ENCODE peak calls at places on chromosomes 11 and 22, in ten cellular contexts. One of them, this sample, is unnamed.

GRCh38 chr11:113446112-113446511 is 29.1 kb downstream of the DRD2 start:
- DNase-seq in iPS DF 6.9: no peak
- DNase-seq in germinal center: no peak
- DNase-seq in endothelial cell: no peak
- DNase-seq in NCI-H1930: no peak
- DNase-seq in kidney: no peak
- DNase-seq in A549: no peak
- DNase-seq in activated CD4-positive, alpha-beta T cell treated with anti-CD3 and anti-CD28 coated beads, Interleukin-2, amount 50 U/mL, for 48 hours: no peak
- DNase-seq in amniotic stem cell: no peak
- DNase-seq in activated CD4-positive, CD25-positive, alpha-beta regulatory T cell treated with anti-CD3 and anti-CD28 coated beads, Interleukin-2, amount 50 U/mL, for 72 hours: no peak
- DNase-seq in this sample: no peak

GRCh38 chr11:6576471-6577373 is 26.7 kb downstream of the RRP8 start:
- DNase-seq in iPS DF 6.9: no peak
- DNase-seq in germinal center: no peak
- DNase-seq in endothelial cell: no peak
- DNase-seq in NCI-H1930: no peak
- DNase-seq in kidney: no peak
- DNase-seq in A549: no peak
- DNase-seq in activated CD4-positive, alpha-beta T cell treated with anti-CD3 and anti-CD28 coated beads, Interleukin-2, amount 50 U/mL, for 48 hours: no peak
- DNase-seq in amniotic stem cell: no peak
- DNase-seq in activated CD4-positive, CD25-positive, alpha-beta regulatory T cell treated with anti-CD3 and anti-CD28 coated beads, Interleukin-2, amount 50 U/mL, for 72 hours: no peak
- DNase-seq in this sample: no peak

GRCh38 chr22:27866136-27867091 is 52.6 kb downstream of the PITPNB start:
- DNase-seq in iPS DF 6.9: no peak
- DNase-seq in germinal center: no peak
- DNase-seq in endothelial cell: no peak
- DNase-seq in NCI-H1930: no peak
- DNase-seq in kidney: no peak
- DNase-seq in A549: peak
- DNase-seq in activated CD4-positive, alpha-beta T cell treated with anti-CD3 and anti-CD28 coated beads, Interleukin-2, amount 50 U/mL, for 48 hours: no peak
- DNase-seq in amniotic stem cell: peak
- DNase-seq in activated CD4-positive, CD25-positive, alpha-beta regulatory T cell treated with anti-CD3 and anti-CD28 coated beads, Interleukin-2, amount 50 U/mL, for 72 hours: no peak
- DNase-seq in this sample: no peak

GRCh38 chr11:35714882-35715612 is 52.5 kb downstream of the TRIM44 start:
- DNase-seq in iPS DF 6.9: no peak
- DNase-seq in germinal center: no peak
- DNase-seq in endothelial cell: no peak
- DNase-seq in NCI-H1930: no peak
- DNase-seq in kidney: no peak
- DNase-seq in A549: no peak
- DNase-seq in activated CD4-positive, alpha-beta T cell treated with anti-CD3 and anti-CD28 coated beads, Interleukin-2, amount 50 U/mL, for 48 hours: no peak
- DNase-seq in amniotic stem cell: no peak
- DNase-seq in activated CD4-positive, CD25-positive, alpha-beta regulatory T cell treated with anti-CD3 and anti-CD28 coated beads, Interleukin-2, amount 50 U/mL, for 72 hours: no peak
- DNase-seq in this sample: no peak

GRCh38 chr11:44828296-44828695 is 101.5 kb downstream of the TSPAN18 start:
- DNase-seq in iPS DF 6.9: no peak
- DNase-seq in germinal center: no peak
- DNase-seq in endothelial cell: no peak
- DNase-seq in NCI-H1930: no peak
- DNase-seq in kidney: no peak
- DNase-seq in A549: no peak
- DNase-seq in activated CD4-positive, alpha-beta T cell treated with anti-CD3 and anti-CD28 coated beads, Interleukin-2, amount 50 U/mL, for 48 hours: no peak
- DNase-seq in amniotic stem cell: no peak
- DNase-seq in activated CD4-positive, CD25-positive, alpha-beta regulatory T cell treated with anti-CD3 and anti-CD28 coated beads, Interleukin-2, amount 50 U/mL, for 72 hours: no peak
- DNase-seq in this sample: no peak

GRCh38 chr22:44567846-44568493 is 69.9 kb upstream of the RTL6 start:
- DNase-seq in iPS DF 6.9: no peak
- DNase-seq in germinal center: no peak
- DNase-seq in endothelial cell: peak
- DNase-seq in NCI-H1930: peak
- DNase-seq in kidney: no peak
- DNase-seq in A549: no peak
- DNase-seq in activated CD4-positive, alpha-beta T cell treated with anti-CD3 and anti-CD28 coated beads, Interleukin-2, amount 50 U/mL, for 48 hours: peak
- DNase-seq in amniotic stem cell: no peak
- DNase-seq in activated CD4-positive, CD25-positive, alpha-beta regulatory T cell treated with anti-CD3 and anti-CD28 coated beads, Interleukin-2, amount 50 U/mL, for 72 hours: peak
- DNase-seq in this sample: no peak

GRCh38 chr22:34489861-34490260 is 569.6 kb upstream of the LARGE1 start:
- DNase-seq in iPS DF 6.9: no peak
- DNase-seq in germinal center: no peak
- DNase-seq in endothelial cell: no peak
- DNase-seq in NCI-H1930: no peak
- DNase-seq in kidney: no peak
- DNase-seq in A549: no peak
- DNase-seq in activated CD4-positive, alpha-beta T cell treated with anti-CD3 and anti-CD28 coated beads, Interleukin-2, amount 50 U/mL, for 48 hours: no peak
- DNase-seq in amniotic stem cell: no peak
- DNase-seq in activated CD4-positive, CD25-positive, alpha-beta regulatory T cell treated with anti-CD3 and anti-CD28 coated beads, Interleukin-2, amount 50 U/mL, for 72 hours: no peak
- DNase-seq in this sample: no peak

GRCh38 chr11:125892994-125893393 is 5.5 kb downstream of the HYLS1 start:
- DNase-seq in iPS DF 6.9: no peak
- DNase-seq in germinal center: no peak
- DNase-seq in endothelial cell: no peak
- DNase-seq in NCI-H1930: no peak
- DNase-seq in kidney: no peak
- DNase-seq in A549: no peak
- DNase-seq in activated CD4-positive, alpha-beta T cell treated with anti-CD3 and anti-CD28 coated beads, Interleukin-2, amount 50 U/mL, for 48 hours: no peak
- DNase-seq in amniotic stem cell: no peak
- DNase-seq in activated CD4-positive, CD25-positive, alpha-beta regulatory T cell treated with anti-CD3 and anti-CD28 coated beads, Interleukin-2, amount 50 U/mL, for 72 hours: no peak
- DNase-seq in this sample: no peak

GRCh38 chr22:36606659-36607058 is 77.7 kb upstream of the EIF3D start:
- DNase-seq in iPS DF 6.9: no peak
- DNase-seq in germinal center: no peak
- DNase-seq in endothelial cell: no peak
- DNase-seq in NCI-H1930: no peak
- DNase-seq in kidney: no peak
- DNase-seq in A549: no peak
- DNase-seq in activated CD4-positive, alpha-beta T cell treated with anti-CD3 and anti-CD28 coated beads, Interleukin-2, amount 50 U/mL, for 48 hours: no peak
- DNase-seq in amniotic stem cell: no peak
- DNase-seq in activated CD4-positive, CD25-positive, alpha-beta regulatory T cell treated with anti-CD3 and anti-CD28 coated beads, Interleukin-2, amount 50 U/mL, for 72 hours: no peak
- DNase-seq in this sample: no peak

GRCh38 chr11:57216463-57216862 is 20.6 kb downstream of the APLNR start:
- DNase-seq in iPS DF 6.9: no peak
- DNase-seq in germinal center: no peak
- DNase-seq in endothelial cell: no peak
- DNase-seq in NCI-H1930: no peak
- DNase-seq in kidney: no peak
- DNase-seq in A549: no peak
- DNase-seq in activated CD4-positive, alpha-beta T cell treated with anti-CD3 and anti-CD28 coated beads, Interleukin-2, amount 50 U/mL, for 48 hours: no peak
- DNase-seq in amniotic stem cell: no peak
- DNase-seq in activated CD4-positive, CD25-positive, alpha-beta regulatory T cell treated with anti-CD3 and anti-CD28 coated beads, Interleukin-2, amount 50 U/mL, for 72 hours: no peak
- DNase-seq in this sample: no peak

GRCh38 chr11:67640758-67641113 is 1.2 kb upstream of the TBX10 start:
- DNase-seq in iPS DF 6.9: no peak
- DNase-seq in germinal center: no peak
- DNase-seq in endothelial cell: no peak
- DNase-seq in NCI-H1930: no peak
- DNase-seq in kidney: peak
- DNase-seq in A549: no peak
- DNase-seq in activated CD4-positive, alpha-beta T cell treated with anti-CD3 and anti-CD28 coated beads, Interleukin-2, amount 50 U/mL, for 48 hours: no peak
- DNase-seq in amniotic stem cell: no peak
- DNase-seq in activated CD4-positive, CD25-positive, alpha-beta regulatory T cell treated with anti-CD3 and anti-CD28 coated beads, Interleukin-2, amount 50 U/mL, for 72 hours: no peak
- DNase-seq in this sample: no peak

GRCh38 chr22:37545703-37546435 is 14.4 kb upstream of the CDC42EP1 start:
- DNase-seq in iPS DF 6.9: no peak
- DNase-seq in germinal center: no peak
- DNase-seq in endothelial cell: peak
- DNase-seq in NCI-H1930: no peak
- DNase-seq in kidney: peak
- DNase-seq in A549: peak
- DNase-seq in activated CD4-positive, alpha-beta T cell treated with anti-CD3 and anti-CD28 coated beads, Interleukin-2, amount 50 U/mL, for 48 hours: no peak
- DNase-seq in amniotic stem cell: peak
- DNase-seq in activated CD4-positive, CD25-positive, alpha-beta regulatory T cell treated with anti-CD3 and anti-CD28 coated beads, Interleukin-2, amount 50 U/mL, for 72 hours: no peak
- DNase-seq in this sample: no peak

GRCh38 chr11:10307411-10308207 is 2.7 kb downstream of the ADM start:
- DNase-seq in iPS DF 6.9: no peak
- DNase-seq in germinal center: peak
- DNase-seq in endothelial cell: peak
- DNase-seq in NCI-H1930: peak
- DNase-seq in kidney: peak
- DNase-seq in A549: peak
- DNase-seq in activated CD4-positive, alpha-beta T cell treated with anti-CD3 and anti-CD28 coated beads, Interleukin-2, amount 50 U/mL, for 48 hours: peak
- DNase-seq in amniotic stem cell: peak
- DNase-seq in activated CD4-positive, CD25-positive, alpha-beta regulatory T cell treated with anti-CD3 and anti-CD28 coated beads, Interleukin-2, amount 50 U/mL, for 72 hours: peak
- DNase-seq in this sample: peak

GRCh38 chr22:11253000-11253511 is 4274.9 kb upstream of the OR11H1 start:
- DNase-seq in iPS DF 6.9: no peak
- DNase-seq in germinal center: no peak
- DNase-seq in endothelial cell: no peak
- DNase-seq in NCI-H1930: no peak
- DNase-seq in kidney: peak
- DNase-seq in A549: no peak
- DNase-seq in activated CD4-positive, alpha-beta T cell treated with anti-CD3 and anti-CD28 coated beads, Interleukin-2, amount 50 U/mL, for 48 hours: no peak
- DNase-seq in amniotic stem cell: no peak
- DNase-seq in activated CD4-positive, CD25-positive, alpha-beta regulatory T cell treated with anti-CD3 and anti-CD28 coated beads, Interleukin-2, amount 50 U/mL, for 72 hours: no peak
- DNase-seq in this sample: no peak

GRCh38 chr11:132576706-132577105 is 955.6 kb downstream of the OPCML start:
- DNase-seq in iPS DF 6.9: peak
- DNase-seq in germinal center: no peak
- DNase-seq in endothelial cell: no peak
- DNase-seq in NCI-H1930: no peak
- DNase-seq in kidney: no peak
- DNase-seq in A549: no peak
- DNase-seq in activated CD4-positive, alpha-beta T cell treated with anti-CD3 and anti-CD28 coated beads, Interleukin-2, amount 50 U/mL, for 48 hours: no peak
- DNase-seq in amniotic stem cell: peak
- DNase-seq in activated CD4-positive, CD25-positive, alpha-beta regulatory T cell treated with anti-CD3 and anti-CD28 coated beads, Interleukin-2, amount 50 U/mL, for 72 hours: no peak
- DNase-seq in this sample: no peak

GRCh38 chr11:71563401-71563800 is 2.0 kb upstream of the KRTAP5-10 start:
- DNase-seq in iPS DF 6.9: peak
- DNase-seq in germinal center: peak
- DNase-seq in endothelial cell: peak
- DNase-seq in NCI-H1930: no peak
- DNase-seq in kidney: no peak
- DNase-seq in A549: peak
- DNase-seq in activated CD4-positive, alpha-beta T cell treated with anti-CD3 and anti-CD28 coated beads, Interleukin-2, amount 50 U/mL, for 48 hours: peak
- DNase-seq in amniotic stem cell: peak
- DNase-seq in activated CD4-positive, CD25-positive, alpha-beta regulatory T cell treated with anti-CD3 and anti-CD28 coated beads, Interleukin-2, amount 50 U/mL, for 72 hours: no peak
- DNase-seq in this sample: no peak

GRCh38 chr11:6323291-6323905 is 3.1 kb upstream of the CAVIN3 start:
- DNase-seq in iPS DF 6.9: no peak
- DNase-seq in germinal center: no peak
- DNase-seq in endothelial cell: no peak
- DNase-seq in NCI-H1930: no peak
- DNase-seq in kidney: no peak
- DNase-seq in A549: no peak
- DNase-seq in activated CD4-positive, alpha-beta T cell treated with anti-CD3 and anti-CD28 coated beads, Interleukin-2, amount 50 U/mL, for 48 hours: no peak
- DNase-seq in amniotic stem cell: no peak
- DNase-seq in activated CD4-positive, CD25-positive, alpha-beta regulatory T cell treated with anti-CD3 and anti-CD28 coated beads, Interleukin-2, amount 50 U/mL, for 72 hours: no peak
- DNase-seq in this sample: no peak

GRCh38 chr22:23431337-23432072 is 148.6 kb downstream of the IGLL1 start:
- DNase-seq in iPS DF 6.9: no peak
- DNase-seq in germinal center: no peak
- DNase-seq in endothelial cell: no peak
- DNase-seq in NCI-H1930: no peak
- DNase-seq in kidney: no peak
- DNase-seq in A549: no peak
- DNase-seq in activated CD4-positive, alpha-beta T cell treated with anti-CD3 and anti-CD28 coated beads, Interleukin-2, amount 50 U/mL, for 48 hours: no peak
- DNase-seq in amniotic stem cell: no peak
- DNase-seq in activated CD4-positive, CD25-positive, alpha-beta regulatory T cell treated with anti-CD3 and anti-CD28 coated beads, Interleukin-2, amount 50 U/mL, for 72 hours: no peak
- DNase-seq in this sample: no peak

GRCh38 chr11:68542617-68543016 is 82.1 kb downstream of the PPP6R3 start:
- DNase-seq in iPS DF 6.9: no peak
- DNase-seq in germinal center: no peak
- DNase-seq in endothelial cell: no peak
- DNase-seq in NCI-H1930: no peak
- DNase-seq in kidney: no peak
- DNase-seq in A549: no peak
- DNase-seq in activated CD4-positive, alpha-beta T cell treated with anti-CD3 and anti-CD28 coated beads, Interleukin-2, amount 50 U/mL, for 48 hours: no peak
- DNase-seq in amniotic stem cell: peak
- DNase-seq in activated CD4-positive, CD25-positive, alpha-beta regulatory T cell treated with anti-CD3 and anti-CD28 coated beads, Interleukin-2, amount 50 U/mL, for 72 hours: no peak
- DNase-seq in this sample: no peak

GRCh38 chr11:38060930-38061329 is 1462.9 kb upstream of the RAG2 start:
- DNase-seq in iPS DF 6.9: no peak
- DNase-seq in germinal center: no peak
- DNase-seq in endothelial cell: no peak
- DNase-seq in NCI-H1930: no peak
- DNase-seq in kidney: no peak
- DNase-seq in A549: no peak
- DNase-seq in activated CD4-positive, alpha-beta T cell treated with anti-CD3 and anti-CD28 coated beads, Interleukin-2, amount 50 U/mL, for 48 hours: no peak
- DNase-seq in amniotic stem cell: no peak
- DNase-seq in activated CD4-positive, CD25-positive, alpha-beta regulatory T cell treated with anti-CD3 and anti-CD28 coated beads, Interleukin-2, amount 50 U/mL, for 72 hours: no peak
- DNase-seq in this sample: no peak

GRCh38 chr11:26078217-26078821 is 253.6 kb upstream of the ANO3 start:
- DNase-seq in iPS DF 6.9: no peak
- DNase-seq in germinal center: no peak
- DNase-seq in endothelial cell: no peak
- DNase-seq in NCI-H1930: no peak
- DNase-seq in kidney: no peak
- DNase-seq in A549: no peak
- DNase-seq in activated CD4-positive, alpha-beta T cell treated with anti-CD3 and anti-CD28 coated beads, Interleukin-2, amount 50 U/mL, for 48 hours: no peak
- DNase-seq in amniotic stem cell: no peak
- DNase-seq in activated CD4-positive, CD25-positive, alpha-beta regulatory T cell treated with anti-CD3 and anti-CD28 coated beads, Interleukin-2, amount 50 U/mL, for 72 hours: no peak
- DNase-seq in this sample: no peak

GRCh38 chr11:37946155-37946766 is 1348.2 kb upstream of the RAG2 start:
- DNase-seq in iPS DF 6.9: peak
- DNase-seq in germinal center: no peak
- DNase-seq in endothelial cell: peak
- DNase-seq in NCI-H1930: no peak
- DNase-seq in kidney: no peak
- DNase-seq in A549: no peak
- DNase-seq in activated CD4-positive, alpha-beta T cell treated with anti-CD3 and anti-CD28 coated beads, Interleukin-2, amount 50 U/mL, for 48 hours: no peak
- DNase-seq in amniotic stem cell: no peak
- DNase-seq in activated CD4-positive, CD25-positive, alpha-beta regulatory T cell treated with anti-CD3 and anti-CD28 coated beads, Interleukin-2, amount 50 U/mL, for 72 hours: no peak
- DNase-seq in this sample: no peak

GRCh38 chr22:19991645-19992451 is 24.8 kb downstream of the ARVCF start:
- DNase-seq in iPS DF 6.9: no peak
- DNase-seq in germinal center: no peak
- DNase-seq in endothelial cell: no peak
- DNase-seq in NCI-H1930: no peak
- DNase-seq in kidney: peak
- DNase-seq in A549: no peak
- DNase-seq in activated CD4-positive, alpha-beta T cell treated with anti-CD3 and anti-CD28 coated beads, Interleukin-2, amount 50 U/mL, for 48 hours: no peak
- DNase-seq in amniotic stem cell: no peak
- DNase-seq in activated CD4-positive, CD25-positive, alpha-beta regulatory T cell treated with anti-CD3 and anti-CD28 coated beads, Interleukin-2, amount 50 U/mL, for 72 hours: no peak
- DNase-seq in this sample: no peak

GRCh38 chr11:132595711-132596111 is 936.6 kb downstream of the OPCML start:
- DNase-seq in iPS DF 6.9: no peak
- DNase-seq in germinal center: no peak
- DNase-seq in endothelial cell: no peak
- DNase-seq in NCI-H1930: no peak
- DNase-seq in kidney: no peak
- DNase-seq in A549: no peak
- DNase-seq in activated CD4-positive, alpha-beta T cell treated with anti-CD3 and anti-CD28 coated beads, Interleukin-2, amount 50 U/mL, for 48 hours: no peak
- DNase-seq in amniotic stem cell: no peak
- DNase-seq in activated CD4-positive, CD25-positive, alpha-beta regulatory T cell treated with anti-CD3 and anti-CD28 coated beads, Interleukin-2, amount 50 U/mL, for 72 hours: no peak
- DNase-seq in this sample: no peak

GRCh38 chr22:20805972-20806471 is 32.1 kb downstream of the SERPIND1 start:
- DNase-seq in iPS DF 6.9: no peak
- DNase-seq in germinal center: no peak
- DNase-seq in endothelial cell: no peak
- DNase-seq in NCI-H1930: no peak
- DNase-seq in kidney: no peak
- DNase-seq in A549: no peak
- DNase-seq in activated CD4-positive, alpha-beta T cell treated with anti-CD3 and anti-CD28 coated beads, Interleukin-2, amount 50 U/mL, for 48 hours: no peak
- DNase-seq in amniotic stem cell: no peak
- DNase-seq in activated CD4-positive, CD25-positive, alpha-beta regulatory T cell treated with anti-CD3 and anti-CD28 coated beads, Interleukin-2, amount 50 U/mL, for 72 hours: no peak
- DNase-seq in this sample: no peak

GRCh38 chr11:8826901-8827560 is 84.0 kb upstream of the AKIP1 start:
- DNase-seq in iPS DF 6.9: no peak
- DNase-seq in germinal center: no peak
- DNase-seq in endothelial cell: no peak
- DNase-seq in NCI-H1930: no peak
- DNase-seq in kidney: no peak
- DNase-seq in A549: no peak
- DNase-seq in activated CD4-positive, alpha-beta T cell treated with anti-CD3 and anti-CD28 coated beads, Interleukin-2, amount 50 U/mL, for 48 hours: no peak
- DNase-seq in amniotic stem cell: no peak
- DNase-seq in activated CD4-positive, CD25-positive, alpha-beta regulatory T cell treated with anti-CD3 and anti-CD28 coated beads, Interleukin-2, amount 50 U/mL, for 72 hours: no peak
- DNase-seq in this sample: no peak

GRCh38 chr22:36143066-36143815 is 17.3 kb downstream of the APOL3 start:
- DNase-seq in iPS DF 6.9: no peak
- DNase-seq in germinal center: no peak
- DNase-seq in endothelial cell: no peak
- DNase-seq in NCI-H1930: no peak
- DNase-seq in kidney: no peak
- DNase-seq in A549: no peak
- DNase-seq in activated CD4-positive, alpha-beta T cell treated with anti-CD3 and anti-CD28 coated beads, Interleukin-2, amount 50 U/mL, for 48 hours: no peak
- DNase-seq in amniotic stem cell: no peak
- DNase-seq in activated CD4-positive, CD25-positive, alpha-beta regulatory T cell treated with anti-CD3 and anti-CD28 coated beads, Interleukin-2, amount 50 U/mL, for 72 hours: no peak
- DNase-seq in this sample: no peak

GRCh38 chr11:65419773-65420481 is 2.7 kb upstream of the NEAT1 start:
- DNase-seq in iPS DF 6.9: no peak
- DNase-seq in germinal center: no peak
- DNase-seq in endothelial cell: peak
- DNase-seq in NCI-H1930: no peak
- DNase-seq in kidney: peak
- DNase-seq in A549: no peak
- DNase-seq in activated CD4-positive, alpha-beta T cell treated with anti-CD3 and anti-CD28 coated beads, Interleukin-2, amount 50 U/mL, for 48 hours: peak
- DNase-seq in amniotic stem cell: no peak
- DNase-seq in activated CD4-positive, CD25-positive, alpha-beta regulatory T cell treated with anti-CD3 and anti-CD28 coated beads, Interleukin-2, amount 50 U/mL, for 72 hours: peak
- DNase-seq in this sample: peak